ENCODE peak calls at places on chromosomes 11 and 22, in nine cellular contexts. One of them, this sample, is unnamed.

GRCh38 chr11:83249972-83250593 is 36.1 kb downstream of the CCDC90B start:
- DNase-seq in IMR-90: peak
- DNase-seq in AG04450: peak
- DNase-seq in A549: peak
- DNase-seq in heart right ventricle: no peak
- DNase-seq in psoas muscle: no peak
- DNase-seq in lower lobe of right lung: no peak
- DNase-seq in breast epithelium: no peak
- DNase-seq in cardiac fibroblast: peak
- DNase-seq in this sample: peak

GRCh38 chr11:71426413-71426812 is 21.8 kb downstream of the DHCR7 start:
- DNase-seq in IMR-90: no peak
- DNase-seq in cardiac fibroblast: no peak
- DNase-seq in lower lobe of right lung: no peak
- DNase-seq in psoas muscle: no peak
- DNase-seq in heart right ventricle: no peak
- DNase-seq in A549: no peak
- DNase-seq in AG04450: no peak
- DNase-seq in breast epithelium: no peak
- DNase-seq in this sample: no peak

GRCh38 chr22:30605449-30606110 is 1.4 kb upstream of the TCN2 start:
- DNase-seq in cardiac fibroblast: peak
- DNase-seq in psoas muscle: peak
- DNase-seq in heart right ventricle: peak
- DNase-seq in A549: peak
- DNase-seq in lower lobe of right lung: peak
- DNase-seq in breast epithelium: no peak
- DNase-seq in AG04450: no peak
- DNase-seq in IMR-90: peak
- DNase-seq in this sample: peak

GRCh38 chr11:117985953-117986887 is at the start of gene IL10RA:
- DNase-seq in cardiac fibroblast: peak
- DNase-seq in breast epithelium: no peak
- DNase-seq in IMR-90: peak
- DNase-seq in AG04450: no peak
- DNase-seq in heart right ventricle: peak
- DNase-seq in psoas muscle: peak
- DNase-seq in A549: peak
- DNase-seq in lower lobe of right lung: peak
- DNase-seq in this sample: peak

GRCh38 chr22:24580276-24580675 is 12.6 kb downstream of the LRRC75B start:
- DNase-seq in cardiac fibroblast: peak
- DNase-seq in A549: no peak
- DNase-seq in AG04450: peak
- DNase-seq in psoas muscle: no peak
- DNase-seq in heart right ventricle: no peak
- DNase-seq in lower lobe of right lung: no peak
- DNase-seq in breast epithelium: no peak
- DNase-seq in IMR-90: peak
- DNase-seq in this sample: peak

GRCh38 chr11:116828632-116829524 is 829 bp upstream of the APOC3 start:
- DNase-seq in psoas muscle: no peak
- DNase-seq in A549: no peak
- DNase-seq in breast epithelium: no peak
- DNase-seq in IMR-90: no peak
- DNase-seq in AG04450: no peak
- DNase-seq in heart right ventricle: no peak
- DNase-seq in cardiac fibroblast: no peak
- DNase-seq in lower lobe of right lung: no peak
- DNase-seq in this sample: no peak

GRCh38 chr11:120883404-120884135 is 140.3 kb upstream of the TBCEL start:
- DNase-seq in AG04450: peak
- DNase-seq in heart right ventricle: peak
- DNase-seq in breast epithelium: no peak
- DNase-seq in A549: no peak
- DNase-seq in IMR-90: peak
- DNase-seq in psoas muscle: peak
- DNase-seq in lower lobe of right lung: no peak
- DNase-seq in cardiac fibroblast: peak
- DNase-seq in this sample: no peak

GRCh38 chr11:76391039-76391438 is 9.9 kb downstream of the GVQW3 start:
- DNase-seq in lower lobe of right lung: no peak
- DNase-seq in IMR-90: no peak
- DNase-seq in psoas muscle: no peak
- DNase-seq in AG04450: no peak
- DNase-seq in A549: no peak
- DNase-seq in heart right ventricle: no peak
- DNase-seq in cardiac fibroblast: no peak
- DNase-seq in breast epithelium: peak
- DNase-seq in this sample: no peak

GRCh38 chr11:67022341-67022933 is 497 bp upstream of the SYT12 start:
- DNase-seq in heart right ventricle: no peak
- DNase-seq in psoas muscle: peak
- DNase-seq in A549: no peak
- DNase-seq in breast epithelium: peak
- DNase-seq in lower lobe of right lung: no peak
- DNase-seq in IMR-90: peak
- DNase-seq in cardiac fibroblast: peak
- DNase-seq in AG04450: peak
- DNase-seq in this sample: peak

GRCh38 chr11:72975778-72976520 is 161.7 kb downstream of the ATG16L2 start:
- DNase-seq in A549: no peak
- DNase-seq in breast epithelium: no peak
- DNase-seq in IMR-90: peak
- DNase-seq in heart right ventricle: no peak
- DNase-seq in AG04450: peak
- DNase-seq in lower lobe of right lung: no peak
- DNase-seq in cardiac fibroblast: peak
- DNase-seq in psoas muscle: no peak
- DNase-seq in this sample: peak

GRCh38 chr11:67351275-67352005 is 1.9 kb downstream of the POLD4 start:
- DNase-seq in heart right ventricle: peak
- DNase-seq in IMR-90: peak
- DNase-seq in AG04450: peak
- DNase-seq in breast epithelium: no peak
- DNase-seq in lower lobe of right lung: peak
- DNase-seq in psoas muscle: peak
- DNase-seq in A549: peak
- DNase-seq in cardiac fibroblast: peak
- DNase-seq in this sample: peak

GRCh38 chr11:67001332-67001731 is 21.6 kb upstream of the SYT12 start:
- DNase-seq in lower lobe of right lung: no peak
- DNase-seq in heart right ventricle: no peak
- DNase-seq in breast epithelium: no peak
- DNase-seq in IMR-90: no peak
- DNase-seq in cardiac fibroblast: no peak
- DNase-seq in psoas muscle: no peak
- DNase-seq in AG04450: no peak
- DNase-seq in A549: no peak
- DNase-seq in this sample: no peak

GRCh38 chr11:64893194-64894069 is 15.0 kb upstream of the EHD1 start:
- DNase-seq in heart right ventricle: no peak
- DNase-seq in cardiac fibroblast: no peak
- DNase-seq in psoas muscle: no peak
- DNase-seq in lower lobe of right lung: no peak
- DNase-seq in AG04450: no peak
- DNase-seq in breast epithelium: no peak
- DNase-seq in IMR-90: no peak
- DNase-seq in A549: peak
- DNase-seq in this sample: no peak

GRCh38 chr11:29343465-29344333 is 673.1 kb downstream of the KCNA4 start:
- DNase-seq in IMR-90: peak
- DNase-seq in AG04450: no peak
- DNase-seq in psoas muscle: peak
- DNase-seq in cardiac fibroblast: peak
- DNase-seq in lower lobe of right lung: peak
- DNase-seq in heart right ventricle: peak
- DNase-seq in A549: peak
- DNase-seq in breast epithelium: peak
- DNase-seq in this sample: peak

GRCh38 chr11:72614381-72614780 is 59.8 kb downstream of the PDE2A start:
- DNase-seq in lower lobe of right lung: no peak
- DNase-seq in breast epithelium: no peak
- DNase-seq in AG04450: no peak
- DNase-seq in heart right ventricle: no peak
- DNase-seq in A549: no peak
- DNase-seq in psoas muscle: no peak
- DNase-seq in IMR-90: no peak
- DNase-seq in cardiac fibroblast: peak
- DNase-seq in this sample: no peak

GRCh38 chr11:83717551-83717950 is 431.4 kb upstream of the CCDC90B start:
- DNase-seq in IMR-90: no peak
- DNase-seq in cardiac fibroblast: no peak
- DNase-seq in psoas muscle: no peak
- DNase-seq in breast epithelium: no peak
- DNase-seq in AG04450: no peak
- DNase-seq in heart right ventricle: no peak
- DNase-seq in lower lobe of right lung: no peak
- DNase-seq in A549: no peak
- DNase-seq in this sample: peak

GRCh38 chr22:43529954-43530863 is 118.4 kb downstream of the MPPED1 start:
- DNase-seq in lower lobe of right lung: no peak
- DNase-seq in breast epithelium: peak
- DNase-seq in AG04450: no peak
- DNase-seq in A549: no peak
- DNase-seq in cardiac fibroblast: no peak
- DNase-seq in IMR-90: no peak
- DNase-seq in heart right ventricle: no peak
- DNase-seq in psoas muscle: no peak
- DNase-seq in this sample: no peak

GRCh38 chr11:71250512-71251158 is 1.7 kb downstream of the SHANK2 start:
- DNase-seq in A549: no peak
- DNase-seq in breast epithelium: peak
- DNase-seq in AG04450: no peak
- DNase-seq in cardiac fibroblast: no peak
- DNase-seq in heart right ventricle: no peak
- DNase-seq in IMR-90: no peak
- DNase-seq in psoas muscle: no peak
- DNase-seq in lower lobe of right lung: no peak
- DNase-seq in this sample: no peak

GRCh38 chr11:66589996-66590675 is 2.7 kb downstream of the CCDC87 start:
- DNase-seq in heart right ventricle: no peak
- DNase-seq in A549: no peak
- DNase-seq in cardiac fibroblast: no peak
- DNase-seq in psoas muscle: no peak
- DNase-seq in AG04450: no peak
- DNase-seq in IMR-90: no peak
- DNase-seq in breast epithelium: no peak
- DNase-seq in lower lobe of right lung: no peak
- DNase-seq in this sample: no peak

GRCh38 chr11:107176148-107177105 is 158.2 kb upstream of the GUCY1A2 start:
- DNase-seq in psoas muscle: no peak
- DNase-seq in IMR-90: no peak
- DNase-seq in AG04450: no peak
- DNase-seq in A549: no peak
- DNase-seq in lower lobe of right lung: no peak
- DNase-seq in cardiac fibroblast: no peak
- DNase-seq in heart right ventricle: no peak
- DNase-seq in breast epithelium: peak
- DNase-seq in this sample: no peak
- H3K4me3 ChIP-seq in psoas muscle: no peak
- H3K4me3 ChIP-seq in IMR-90: no peak
- H3K4me3 ChIP-seq in AG04450: no peak
- H3K4me3 ChIP-seq in A549: no peak
- H3K4me3 ChIP-seq in lower lobe of right lung: no peak
- H3K4me3 ChIP-seq in cardiac fibroblast: no peak
- H3K4me3 ChIP-seq in heart right ventricle: no peak
- H3K4me3 ChIP-seq in breast epithelium: no peak
- H3K4me3 ChIP-seq in this sample: no peak

GRCh38 chr11:119484741-119485605 is 62.0 kb upstream of the THY1 start:
- DNase-seq in cardiac fibroblast: no peak
- DNase-seq in A549: no peak
- DNase-seq in heart right ventricle: no peak
- DNase-seq in IMR-90: no peak
- DNase-seq in breast epithelium: peak
- DNase-seq in AG04450: no peak
- DNase-seq in lower lobe of right lung: no peak
- DNase-seq in psoas muscle: no peak
- DNase-seq in this sample: no peak
- TF ChIP-seq CTCF in cardiac fibroblast: peak
- TF ChIP-seq CTCF in A549: no peak
- TF ChIP-seq CTCF in heart right ventricle: no peak
- TF ChIP-seq CTCF in IMR-90: peak
- TF ChIP-seq CTCF in breast epithelium: no peak
- TF ChIP-seq CTCF in AG04450: peak
- TF ChIP-seq CTCF in lower lobe of right lung: no peak
- TF ChIP-seq CTCF in psoas muscle: no peak
- TF ChIP-seq CTCF in this sample: peak

GRCh38 chr22:23520875-23521441 is 59.1 kb downstream of the IGLL1 start:
- DNase-seq in lower lobe of right lung: peak
- DNase-seq in A549: peak
- DNase-seq in heart right ventricle: peak
- DNase-seq in psoas muscle: no peak
- DNase-seq in breast epithelium: no peak
- DNase-seq in IMR-90: peak
- DNase-seq in cardiac fibroblast: peak
- DNase-seq in AG04450: no peak
- DNase-seq in this sample: peak
- H3K4me3 ChIP-seq in lower lobe of right lung: peak
- H3K4me3 ChIP-seq in A549: peak
- H3K4me3 ChIP-seq in heart right ventricle: peak
- H3K4me3 ChIP-seq in psoas muscle: peak
- H3K4me3 ChIP-seq in breast epithelium: peak
- H3K4me3 ChIP-seq in IMR-90: peak
- H3K4me3 ChIP-seq in cardiac fibroblast: peak
- H3K4me3 ChIP-seq in AG04450: peak
- H3K4me3 ChIP-seq in this sample: peak

GRCh38 chr11:133946018-133946417 is 10.8 kb downstream of the IGSF9B start:
- DNase-seq in IMR-90: no peak
- DNase-seq in A549: no peak
- DNase-seq in psoas muscle: no peak
- DNase-seq in AG04450: no peak
- DNase-seq in lower lobe of right lung: no peak
- DNase-seq in breast epithelium: no peak
- DNase-seq in cardiac fibroblast: no peak
- DNase-seq in heart right ventricle: no peak
- DNase-seq in this sample: no peak

GRCh38 chr11:133946541-133947297 is 10.0 kb downstream of the IGSF9B start:
- DNase-seq in A549: no peak
- DNase-seq in AG04450: no peak
- DNase-seq in psoas muscle: no peak
- DNase-seq in heart right ventricle: peak
- DNase-seq in IMR-90: no peak
- DNase-seq in breast epithelium: no peak
- DNase-seq in cardiac fibroblast: peak
- DNase-seq in lower lobe of right lung: no peak
- DNase-seq in this sample: no peak

GRCh38 chr11:133945087-133945974 is 11.4 kb downstream of the IGSF9B start:
- DNase-seq in AG04450: no peak
- DNase-seq in psoas muscle: peak
- DNase-seq in IMR-90: peak
- DNase-seq in lower lobe of right lung: no peak
- DNase-seq in heart right ventricle: peak
- DNase-seq in cardiac fibroblast: peak
- DNase-seq in breast epithelium: no peak
- DNase-seq in A549: no peak
- DNase-seq in this sample: no peak

GRCh38 chr11:133948711-133949110 is 8.1 kb downstream of the IGSF9B start:
- DNase-seq in AG04450: no peak
- DNase-seq in heart right ventricle: no peak
- DNase-seq in IMR-90: no peak
- DNase-seq in psoas muscle: no peak
- DNase-seq in A549: no peak
- DNase-seq in lower lobe of right lung: no peak
- DNase-seq in breast epithelium: no peak
- DNase-seq in cardiac fibroblast: no peak
- DNase-seq in this sample: no peak

GRCh38 chr11:133947298-133947905 is 9.4 kb downstream of the IGSF9B start:
- DNase-seq in cardiac fibroblast: peak
- DNase-seq in AG04450: no peak
- DNase-seq in heart right ventricle: peak
- DNase-seq in A549: peak
- DNase-seq in IMR-90: peak
- DNase-seq in breast epithelium: no peak
- DNase-seq in psoas muscle: peak
- DNase-seq in lower lobe of right lung: no peak
- DNase-seq in this sample: peak
- TF ChIP-seq CTCF in cardiac fibroblast: peak
- TF ChIP-seq CTCF in AG04450: peak
- TF ChIP-seq CTCF in heart right ventricle: peak
- TF ChIP-seq CTCF in A549: no peak
- TF ChIP-seq CTCF in IMR-90: peak
- TF ChIP-seq CTCF in breast epithelium: no peak
- TF ChIP-seq CTCF in psoas muscle: peak
- TF ChIP-seq CTCF in lower lobe of right lung: peak
- TF ChIP-seq CTCF in this sample: peak

This sample was measured in fibroblast of villous mesenchyme.